ENCODE peak calls at places on chromosomes 7 and 10, in five cellular contexts. K is astrocyte of the spinal cord, F is DND-41, R is OCI-LY7, E is HFF-Myc. D is an unnamed sample.
A peak's percentile ranks its signal among the peaks of the same experiment; 100 is the strongest.

GRCh38 chr7:134548877-134549276 is at the start of gene AKR1B15:
- DNase-seq in F (no peak), K (no peak), E (no peak), R (no peak), D (peak; percentile 59)

GRCh38 chr7:151012921-151013347 is 11.4 kb downstream of the ATG9B start:
- DNase-seq in E (no peak), R (no peak), K (peak; percentile 33), F (no peak), D (no peak)

GRCh38 chr7:30363778-30364563 is 79.6 kb downstream of the ZNRF2 start:
- DNase-seq in K (no peak), R (no peak), E (no peak), F (no peak), D (no peak)

GRCh38 chr10:131422731-131423130 is 111.2 kb upstream of the TCERG1L start:
- DNase-seq in E (no peak), K (no peak), R (no peak), F (no peak), D (no peak)

GRCh38 chr7:1640376-1641172 is 29.5 kb upstream of the ELFN1 start:
- DNase-seq in F (no peak), K (no peak), E (no peak), R (no peak), D (no peak)

GRCh38 chr10:67861750-67862460 is 22.6 kb upstream of the SIRT1 start:
- DNase-seq in F (no peak), K (no peak), R (no peak), E (no peak), D (no peak)

GRCh38 chr7:31875424-31875823 is 188.4 kb downstream of the PPP1R17 start:
- DNase-seq in K (no peak), E (peak; percentile 14), R (no peak), F (no peak), D (no peak)

GRCh38 chr10:22742678-22743077 is 28.3 kb upstream of the PIP4K2A start:
- DNase-seq in R (peak; percentile 60), E (no peak), F (no peak), K (no peak), D (peak; percentile 67)

GRCh38 chr7:71625534-71625933 is 493.6 kb downstream of the GALNT17 start:
- DNase-seq in E (no peak), K (no peak), F (no peak), R (no peak), D (no peak)

GRCh38 chr7:151039850-151040548 is 8.3 kb upstream of the ASIC3 start:
- DNase-seq in K (no peak), F (no peak), E (no peak), R (no peak), D (no peak)

GRCh38 chr10:132880148-132880981 is 62.0 kb downstream of the CFAP46 start:
- DNase-seq in K (no peak), R (no peak), E (no peak), F (no peak), D (no peak)

GRCh38 chr10:31188792-31189406 is 130.1 kb upstream of the ZEB1 start:
- DNase-seq in E (no peak), R (no peak), K (peak; percentile 30), F (no peak), D (no peak)

GRCh38 chr10:8033812-8034665 is 20.4 kb upstream of the GATA3 start:
- DNase-seq in K (no peak), R (no peak), E (no peak), F (no peak), D (no peak)

GRCh38 chr7:108055541-108056135 is 52.7 kb upstream of the LAMB1 start:
- DNase-seq in E (no peak), R (no peak), F (no peak), K (no peak), D (no peak)

GRCh38 chr7:108246227-108246837 is 116.2 kb upstream of the LAMB4 start:
- DNase-seq in R (no peak), K (peak; percentile 94), E (peak; percentile 67), F (no peak), D (peak; percentile 4)

GRCh38 chr7:116258734-116259133 is 48.4 kb downstream of the TES start:
- DNase-seq in F (peak; percentile 34), E (no peak), R (peak; percentile 45), K (peak; percentile 80), D (peak; percentile 30)

GRCh38 chr7:77649950-77650349 is 46.3 kb upstream of the RSBN1L start:
- DNase-seq in K (peak; percentile 45), F (no peak), R (no peak), E (no peak), D (no peak)

GRCh38 chr10:113899952-113900598 is 45.6 kb downstream of the NHLRC2 start:
- DNase-seq in R (no peak), F (no peak), K (no peak), E (no peak), D (no peak)

GRCh38 chr10:106038246-106038645 is 1126.3 kb downstream of the SORCS1 start:
- DNase-seq in E (no peak), F (no peak), R (no peak), K (no peak), D (no peak)

GRCh38 chr10:84243759-84244158 is 1.1 kb upstream of the RGR start:
- DNase-seq in F (no peak), R (no peak), K (no peak), E (no peak), D (no peak)

GRCh38 chr10:118931436-118931835 is 98.1 kb upstream of the NANOS1 start:
- DNase-seq in K (no peak), F (no peak), E (no peak), R (no peak), D (no peak)
- H3K4me3 ChIP-seq in K (no peak overlapping the region), F (no peak overlapping the region), E (no peak overlapping the region), R (no peak overlapping the region), D (no peak overlapping the region)

DNA sequence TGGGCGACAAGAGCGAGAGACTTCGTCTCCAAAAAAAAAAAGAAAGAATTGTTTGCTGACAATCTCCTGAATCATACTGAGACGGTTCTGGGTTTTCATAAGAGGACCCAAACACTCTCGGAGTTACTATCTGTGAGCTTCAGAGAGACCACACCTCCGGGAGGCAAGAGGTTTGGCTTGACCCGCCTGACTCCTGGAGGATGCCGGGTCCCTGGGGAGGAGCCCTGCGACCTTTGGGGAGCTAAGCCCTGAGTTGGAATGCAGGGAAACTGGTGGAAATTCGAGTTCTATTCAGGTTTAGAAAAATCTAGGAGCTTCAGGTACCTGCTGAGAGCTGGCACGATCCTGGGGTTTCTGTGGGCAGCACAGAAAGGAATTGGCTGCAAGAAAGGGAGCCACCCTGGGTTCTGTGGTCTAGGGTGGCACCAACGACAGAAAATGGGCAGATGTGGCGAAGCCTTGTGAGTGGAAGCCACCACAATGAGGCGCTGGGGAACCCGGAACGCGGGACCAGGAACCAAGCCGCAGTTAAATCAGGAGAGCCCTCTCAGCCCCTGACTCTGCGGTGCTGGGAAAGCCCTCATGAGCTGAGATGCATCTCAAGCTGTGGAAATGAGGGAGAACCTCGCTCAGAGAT is 21.9 kb upstream of the GATAD1 start:
- DNase-seq in E (no peak), K (no peak), F (peak; percentile 17), R (no peak), D (no peak)
- TF ChIP-seq CTCF in E (no peak), K (no peak), F (no peak), R (no peak), D (no peak)

GRCh38 chr7:25669954-25670841 is 441.9 kb upstream of the NPVF start:
- DNase-seq in E (no peak), R (no peak), F (no peak), K (no peak), D (no peak)
- H3K4me3 ChIP-seq in E (no peak overlapping the region), R (no peak overlapping the region), F (no peak overlapping the region), K (no peak overlapping the region), D (no peak overlapping the region)

GRCh38 chr7:74051629-74052410 is 23.8 kb downstream of the ELN start:
- DNase-seq in F (peak; percentile 39), R (peak; percentile 52), E (no peak), K (no peak), D (no peak)
- TF ChIP-seq CTCF in F (peak; percentile 46), R (peak; percentile 56), E (peak; percentile 54), K (peak; percentile 31), D (peak; percentile 36)

DNA sequence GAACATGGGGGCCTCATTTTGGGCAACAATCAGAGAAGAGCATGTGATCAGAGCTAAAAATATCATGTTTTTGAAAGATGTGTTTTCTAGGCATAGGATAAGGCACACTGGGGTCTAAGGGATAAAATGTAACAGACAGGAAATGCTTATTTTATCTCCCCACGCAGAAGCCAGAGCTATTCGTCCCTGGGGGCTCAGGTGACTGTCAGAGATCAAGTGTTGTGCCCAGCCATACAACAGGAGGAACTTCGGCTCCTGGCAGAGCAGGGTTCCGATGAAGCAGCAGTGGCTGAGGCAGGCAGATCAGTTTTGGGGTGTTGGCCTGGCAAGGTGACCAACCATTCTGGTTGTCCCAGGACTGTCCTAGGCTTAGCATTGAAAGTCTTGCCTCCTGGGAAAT is 15.2 kb downstream of the NPY start:
- DNase-seq in E (no peak), K (no peak), F (no peak), R (peak; percentile 43), D (no peak)
- H3K4me3 ChIP-seq in E (no peak overlapping the region), K (no peak overlapping the region), F (no peak overlapping the region), R (no peak overlapping the region), D (no peak overlapping the region)

DNA sequence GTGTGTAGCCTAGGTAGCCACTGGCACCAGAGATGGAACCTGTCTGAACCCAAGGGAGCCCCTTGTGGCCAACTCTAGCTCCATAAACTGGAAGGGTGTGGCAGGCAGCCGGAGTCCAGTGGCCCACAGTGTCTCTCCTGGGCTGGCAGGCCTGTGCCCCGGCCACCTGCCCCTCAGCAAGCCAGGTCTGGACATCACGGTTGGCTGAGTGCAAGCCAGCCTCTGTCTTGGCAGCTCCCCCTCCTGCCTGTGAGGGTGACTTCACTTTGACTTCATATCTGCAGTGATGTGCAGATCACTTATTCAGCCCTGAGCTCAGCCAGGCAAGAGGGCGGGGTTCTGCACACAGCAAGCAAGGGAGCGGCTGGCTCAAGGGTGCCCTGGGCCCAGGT is 1.3 kb upstream of the RET start:
- DNase-seq in K (no peak), F (no peak), R (no peak), E (no peak), D (no peak)
- TF ChIP-seq CTCF in K (no peak), F (peak; percentile 31), R (peak; percentile 39), E (peak; percentile 16), D (peak; percentile 37)